ENCODE peak calls at places on chromosomes 12 and 14, in seven cellular contexts. L is WTC11, U is lower lobe of right lung, S is A549, I is fibroblast of pulmonary artery, N is AG10803, C is fibroblast of lung. G is an unnamed sample.

GRCh38 chr12:84058136-84058535 is 854.5 kb downstream of the SLC6A15 start:
- DNase-seq in L (no peak), U (no peak), S (no peak), I (no peak), N (no peak), C (no peak), G (no peak)

GRCh38 chr12:27460471-27460978 is 14.0 kb downstream of the SMCO2 start:
- DNase-seq in L (no peak), U (no peak), S (no peak), I (peak; percentile 84), N (no peak), C (no peak), G (no peak)

GRCh38 chr14:105891221-105891602 is 364.8 kb downstream of the TMEM121 start:
- DNase-seq in L (no peak), U (peak; percentile 26), S (no peak), I (no peak), N (no peak), C (no peak), G (no peak)

GRCh38 chr14:52067873-52068740 is 752 bp downstream of the NID2 start:
- DNase-seq in L (peak; percentile 47), U (no peak), S (peak; percentile 13), I (peak; percentile 50), N (no peak), C (peak; percentile 52), G (peak; percentile 61)

GRCh38 chr12:53750812-53751335 is 905 bp downstream of the CISTR start:
- DNase-seq in L (peak; percentile 52), U (peak; percentile 57), S (no peak), I (peak; percentile 24), N (no peak), C (no peak), G (peak; percentile 62)

GRCh38 chr12:29232086-29232485 is 83.0 kb downstream of the FAR2 start:
- DNase-seq in L (no peak), U (no peak), S (no peak), I (no peak), N (no peak), C (no peak), G (no peak)

GRCh38 chr12:46266869-46267617 is 1.8 kb downstream of the SLC38A1 start:
- DNase-seq in L (peak; percentile 63), U (peak; percentile 76), S (peak; percentile 24), I (peak; percentile 73), N (peak; percentile 61), C (peak; percentile 69), G (peak; percentile 60)

GRCh38 chr12:30823764-30824163 is 69.0 kb upstream of the CAPRIN2 start:
- DNase-seq in L (no peak), U (no peak), S (no peak), I (no peak), N (no peak), C (no peak), G (no peak)

GRCh38 chr12:123121670-123122069 is 29.2 kb downstream of the PITPNM2 start:
- DNase-seq in L (no peak), U (no peak), S (no peak), I (no peak), N (no peak), C (no peak), G (no peak)

GRCh38 chr14:62308927-62309326 is 546.7 kb downstream of the SNAPC1 start:
- DNase-seq in L (no peak), U (no peak), S (no peak), I (peak; percentile 26), N (no peak), C (no peak), G (no peak)

GRCh38 chr14:28831126-28831525 is 64.5 kb downstream of the FOXG1 start:
- DNase-seq in L (no peak), U (no peak), S (no peak), I (no peak), N (no peak), C (no peak), G (no peak)

GRCh38 chr12:119826661-119827435 is 50.3 kb downstream of the CIT start:
- DNase-seq in L (no peak), U (no peak), S (no peak), I (no peak), N (peak; percentile 46), C (no peak), G (no peak)

GRCh38 chr12:73076760-73077159 is 804.6 kb downstream of the TRHDE start:
- DNase-seq in L (no peak), U (no peak), S (no peak), I (no peak), N (no peak), C (no peak), G (no peak)

GRCh38 chr14:90058876-90059458 is 2.8 kb upstream of the KCNK13 start:
- DNase-seq in L (no peak), U (no peak), S (no peak), I (no peak), N (no peak), C (peak; percentile 9), G (no peak)

GRCh38 chr12:131055596-131056233 is 102.0 kb downstream of the ADGRD1 start:
- DNase-seq in L (no peak), U (no peak), S (no peak), I (no peak), N (no peak), C (no peak), G (no peak)

GRCh38 chr12:77065361-77066204 is at the start of gene E2F7:
- DNase-seq in L (peak; percentile 97), U (peak; percentile 88), S (peak; percentile 96), I (peak; percentile 90), N (peak; percentile 87), C (peak; percentile 88), G (peak; percentile 96)

GRCh38 chr12:115023279-115023678 is 339.3 kb upstream of the TBX3 start:
- DNase-seq in L (no peak), U (no peak), S (no peak), I (peak; percentile 53), N (peak; percentile 73), C (peak; percentile 77), G (no peak)

GRCh38 chr14:24334431-24335271 is at the start of gene ADCY4:
- DNase-seq in L (peak; percentile 41), U (peak; percentile 66), S (no peak), I (no peak), N (no peak), C (no peak), G (peak; percentile 60)

GRCh38 chr12:71938728-71939385 is at the start of gene TPH2:
- DNase-seq in L (peak; percentile 95), U (peak; percentile 56), S (peak; percentile 14), I (peak; percentile 72), N (peak; percentile 31), C (peak; percentile 58), G (peak; percentile 96)

GRCh38 chr12:116456683-116457082 is 102.5 kb upstream of the MAP1LC3B2 start:
- DNase-seq in L (no peak), U (no peak), S (no peak), I (peak; percentile 29), N (peak; percentile 55), C (peak; percentile 27), G (no peak)

DNA sequence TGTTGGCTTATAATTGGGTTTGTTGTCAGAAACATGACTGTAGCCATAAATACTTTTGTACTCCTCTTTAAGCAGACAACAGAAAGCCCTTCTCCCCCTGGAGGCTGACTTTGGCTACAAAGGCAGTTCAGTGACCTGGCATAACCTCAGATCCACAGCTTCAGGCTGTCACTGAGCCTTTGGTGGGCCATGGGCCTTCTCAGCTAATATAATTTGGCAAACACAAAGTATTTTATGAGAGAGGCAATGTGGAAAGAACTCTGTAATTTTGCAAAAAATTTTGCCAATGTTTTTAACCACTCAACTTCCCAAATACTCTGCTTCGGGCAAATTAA is 15.5 kb upstream of the MGP start:
- DNase-seq in L (no peak), U (no peak), S (no peak), I (no peak), N (no peak), C (no peak), G (no peak)
- TF ChIP-seq CTCF in L (no peak), U (no peak), S (no peak), I (no peak), N (no peak), C (no peak), G (no peak)

GRCh38 chr14:36181417-36181816 is 4.9 kb upstream of the PTCSC3 start:
- DNase-seq in L (no peak), U (no peak), S (no peak), I (no peak), N (no peak), C (no peak), G (no peak)
- TF ChIP-seq CTCF in L (no peak), U (no peak), S (no peak), I (no peak), N (no peak), C (no peak), G (no peak)

GRCh38 chr12:124727922-124728321 is 135.7 kb downstream of the SCARB1 start:
- DNase-seq in L (no peak), U (no peak), S (no peak), I (no peak), N (no peak), C (no peak), G (no peak)
- TF ChIP-seq CTCF in L (no peak), U (no peak), S (peak; percentile 27), I (no peak), N (no peak), C (no peak), G (no peak)

GRCh38 chr14:95523818-95524448 is 7.5 kb upstream of the SYNE3 start:
- DNase-seq in L (no peak), U (peak; percentile 60), S (no peak), I (peak; percentile 76), N (peak; percentile 89), C (peak; percentile 90), G (no peak)
- TF ChIP-seq CTCF in L (no peak), U (no peak), S (no peak), I (no peak), N (no peak), C (no peak), G (no peak)

GRCh38 chr14:43475762-43476161 is 1031.3 kb downstream of the FSCB start:
- DNase-seq in L (no peak), U (no peak), S (no peak), I (no peak), N (no peak), C (no peak), G (no peak)

GRCh38 chr14:43476822-43477221 is 1030.3 kb downstream of the FSCB start:
- DNase-seq in L (no peak), U (no peak), S (no peak), I (no peak), N (no peak), C (no peak), G (no peak)

DNA sequence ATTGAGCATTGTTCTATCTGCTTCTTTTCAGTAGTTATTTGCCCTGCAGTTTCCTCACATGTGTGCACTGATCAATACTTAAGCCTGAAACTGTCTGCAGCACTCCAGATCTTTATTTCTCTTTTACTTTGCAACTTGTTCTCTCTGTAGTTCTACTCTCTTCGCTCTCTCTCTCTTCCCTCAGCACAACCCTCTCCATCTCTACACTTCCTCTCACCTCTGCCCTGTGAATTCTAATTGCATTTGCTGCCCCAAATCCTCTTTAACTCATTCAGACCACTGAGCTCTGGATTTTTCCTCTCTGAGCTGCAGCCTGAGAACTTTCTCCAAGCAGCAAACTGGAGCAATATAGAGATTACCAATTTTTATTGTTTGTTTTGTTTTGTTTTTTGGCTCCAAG is 1035.5 kb downstream of the FSCB start:
- DNase-seq in L (no peak), U (no peak), S (no peak), I (no peak), N (no peak), C (no peak), G (no peak)
- TF ChIP-seq CTCF in L (no peak), U (no peak), S (no peak), I (no peak), N (no peak), C (no peak), G (no peak)